ENCODE peak calls at places on chromosomes 13 and 19, in nine cellular contexts. One of them, this sample, is unnamed.

GRCh38 chr13:29513002-29513980 is 82.2 kb downstream of the SLC7A1 start:
- DNase-seq in HAP-1: no peak
- DNase-seq in small intestine: no peak
- DNase-seq in CD8-positive, alpha-beta T cell: no peak
- DNase-seq in gastrocnemius medialis: no peak
- DNase-seq in osteoblast: no peak
- DNase-seq in thoracic aorta: no peak
- DNase-seq in DND-41: no peak
- DNase-seq in HCT116: no peak
- DNase-seq in this sample: no peak

GRCh38 chr19:55097864-55098715 is 19.3 kb downstream of the PPP1R12C start:
- DNase-seq in HAP-1: no peak
- DNase-seq in small intestine: no peak
- DNase-seq in CD8-positive, alpha-beta T cell: no peak
- DNase-seq in gastrocnemius medialis: no peak
- DNase-seq in osteoblast: peak; percentile 78
- DNase-seq in thoracic aorta: no peak
- DNase-seq in DND-41: no peak
- DNase-seq in HCT116: no peak
- DNase-seq in this sample: no peak

GRCh38 chr19:32652893-32653625 is 21.9 kb downstream of the ANKRD27 start:
- DNase-seq in HAP-1: no peak
- DNase-seq in small intestine: peak; percentile 76
- DNase-seq in CD8-positive, alpha-beta T cell: no peak
- DNase-seq in gastrocnemius medialis: no peak
- DNase-seq in osteoblast: peak; percentile 47
- DNase-seq in thoracic aorta: no peak
- DNase-seq in DND-41: no peak
- DNase-seq in HCT116: no peak
- DNase-seq in this sample: peak; percentile 78

GRCh38 chr13:36418022-36418805 is 14.1 kb upstream of the CCNA1 start:
- DNase-seq in HAP-1: no peak
- DNase-seq in small intestine: peak; percentile 14
- DNase-seq in CD8-positive, alpha-beta T cell: no peak
- DNase-seq in gastrocnemius medialis: no peak
- DNase-seq in osteoblast: no peak
- DNase-seq in thoracic aorta: no peak
- DNase-seq in DND-41: peak; percentile 28
- DNase-seq in HCT116: no peak
- DNase-seq in this sample: peak; percentile 92

GRCh38 chr13:111483621-111483987 is 163.2 kb downstream of the TEX29 start:
- DNase-seq in HAP-1: no peak
- DNase-seq in small intestine: no peak
- DNase-seq in CD8-positive, alpha-beta T cell: no peak
- DNase-seq in gastrocnemius medialis: no peak
- DNase-seq in osteoblast: no peak
- DNase-seq in thoracic aorta: no peak
- DNase-seq in DND-41: no peak
- DNase-seq in HCT116: no peak
- DNase-seq in this sample: no peak

GRCh38 chr13:99909836-99910619 is 61.5 kb downstream of the ZIC5 start:
- DNase-seq in HAP-1: no peak
- DNase-seq in small intestine: no peak
- DNase-seq in CD8-positive, alpha-beta T cell: no peak
- DNase-seq in gastrocnemius medialis: no peak
- DNase-seq in osteoblast: no peak
- DNase-seq in thoracic aorta: no peak
- DNase-seq in DND-41: no peak
- DNase-seq in HCT116: no peak
- DNase-seq in this sample: no peak

GRCh38 chr13:111129465-111130110 is 14.5 kb downstream of the ARHGEF7 start:
- DNase-seq in HAP-1: no peak
- DNase-seq in small intestine: no peak
- DNase-seq in CD8-positive, alpha-beta T cell: no peak
- DNase-seq in gastrocnemius medialis: no peak
- DNase-seq in osteoblast: no peak
- DNase-seq in thoracic aorta: no peak
- DNase-seq in DND-41: no peak
- DNase-seq in HCT116: no peak
- DNase-seq in this sample: no peak

GRCh38 chr13:83340170-83340569 is 542.1 kb downstream of the SLITRK1 start:
- DNase-seq in HAP-1: no peak
- DNase-seq in small intestine: no peak
- DNase-seq in CD8-positive, alpha-beta T cell: no peak
- DNase-seq in gastrocnemius medialis: no peak
- DNase-seq in osteoblast: no peak
- DNase-seq in thoracic aorta: no peak
- DNase-seq in DND-41: no peak
- DNase-seq in HCT116: no peak
- DNase-seq in this sample: no peak

GRCh38 chr19:47713046-47714021 is at the start of gene EHD2:
- DNase-seq in HAP-1: peak; percentile 76
- DNase-seq in small intestine: no peak
- DNase-seq in CD8-positive, alpha-beta T cell: no peak
- DNase-seq in gastrocnemius medialis: no peak
- DNase-seq in osteoblast: peak; percentile 97
- DNase-seq in thoracic aorta: no peak
- DNase-seq in DND-41: no peak
- DNase-seq in HCT116: no peak
- DNase-seq in this sample: peak; percentile 87

GRCh38 chr13:101454767-101455166 is 2.3 kb downstream of the ITGBL1 start:
- DNase-seq in HAP-1: no peak
- DNase-seq in small intestine: no peak
- DNase-seq in CD8-positive, alpha-beta T cell: no peak
- DNase-seq in gastrocnemius medialis: no peak
- DNase-seq in osteoblast: no peak
- DNase-seq in thoracic aorta: no peak
- DNase-seq in DND-41: no peak
- DNase-seq in HCT116: no peak
- DNase-seq in this sample: peak; percentile 11

DNA sequence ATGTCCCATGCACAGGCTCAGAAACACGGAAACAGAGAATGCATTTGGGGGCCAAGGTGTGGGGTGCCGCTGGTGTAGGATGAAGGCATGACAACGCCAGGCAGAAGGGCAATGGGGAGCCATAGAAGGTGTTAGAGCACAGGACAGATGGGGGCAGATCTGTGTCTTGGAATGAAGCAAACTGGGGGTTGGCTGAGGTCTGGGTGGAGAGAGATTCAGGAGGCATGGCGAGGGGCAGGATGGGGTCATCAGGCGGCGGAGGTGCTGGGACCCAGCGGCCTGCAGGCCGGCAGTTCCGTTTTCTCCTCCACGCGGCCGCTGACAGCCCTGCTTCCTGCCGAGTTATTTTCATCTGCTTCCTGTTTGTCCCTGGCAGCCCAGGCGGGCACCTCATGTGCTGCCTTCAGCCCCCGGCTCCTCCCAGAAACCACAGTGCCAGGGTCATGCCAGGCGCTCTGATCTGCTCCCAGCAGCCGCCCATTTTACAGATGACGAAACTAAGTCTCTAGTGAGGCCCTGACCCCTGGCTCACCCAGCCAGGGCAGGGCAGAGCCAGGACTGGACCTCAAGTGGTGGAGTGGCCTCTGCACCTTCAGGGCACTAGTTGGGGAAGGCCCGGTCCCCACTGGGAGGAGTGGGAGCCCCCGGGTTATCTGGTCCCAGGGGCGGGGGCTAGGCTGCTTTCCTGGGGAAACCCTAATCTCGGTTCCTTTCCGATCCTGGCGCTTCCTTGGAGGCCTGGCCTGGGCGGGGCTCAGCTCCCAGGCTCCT is 2.2 kb downstream of the ARHGAP45 start:
- DNase-seq in HAP-1: no peak
- DNase-seq in small intestine: no peak
- DNase-seq in CD8-positive, alpha-beta T cell: peak; percentile 86
- DNase-seq in gastrocnemius medialis: peak; percentile 27
- DNase-seq in osteoblast: no peak
- DNase-seq in thoracic aorta: no peak
- DNase-seq in DND-41: peak; percentile 59
- DNase-seq in HCT116: no peak
- DNase-seq in this sample: no peak
- H3K27me3 ChIP-seq in HAP-1: no peaks in the 10 kb centered on the region
- H3K27me3 ChIP-seq in small intestine: peaks cover 5% of the 10 kb centered on the region
- H3K27me3 ChIP-seq in CD8-positive, alpha-beta T cell: no peaks in the 10 kb centered on the region
- H3K27me3 ChIP-seq in gastrocnemius medialis: peaks cover 76% of the 10 kb centered on the region
- H3K27me3 ChIP-seq in osteoblast: peaks cover 51% of the 10 kb centered on the region
- H3K27me3 ChIP-seq in thoracic aorta: no peaks in the 10 kb centered on the region
- H3K27me3 ChIP-seq in DND-41: no peaks in the 10 kb centered on the region
- H3K27me3 ChIP-seq in HCT116: no peaks in the 10 kb centered on the region
- H3K27me3 ChIP-seq in this sample: peaks cover 18% of the 10 kb centered on the region

GRCh38 chr13:47959468-47960088 is 41.5 kb downstream of the SUCLA2 start:
- DNase-seq in HAP-1: no peak
- DNase-seq in small intestine: no peak
- DNase-seq in CD8-positive, alpha-beta T cell: no peak
- DNase-seq in gastrocnemius medialis: no peak
- DNase-seq in osteoblast: no peak
- DNase-seq in thoracic aorta: no peak
- DNase-seq in DND-41: no peak
- DNase-seq in HCT116: no peak
- DNase-seq in this sample: no peak
- H3K9me3 ChIP-seq in HAP-1: peaks cover 32% of the 10 kb centered on the region
- H3K9me3 ChIP-seq in small intestine: no peaks in the 10 kb centered on the region
- H3K9me3 ChIP-seq in CD8-positive, alpha-beta T cell: peaks cover 8% of the 10 kb centered on the region
- H3K9me3 ChIP-seq in gastrocnemius medialis: no peaks in the 10 kb centered on the region
- H3K9me3 ChIP-seq in osteoblast: no peaks in the 10 kb centered on the region
- H3K9me3 ChIP-seq in thoracic aorta: no peaks in the 10 kb centered on the region
- H3K9me3 ChIP-seq in DND-41: peaks cover 59% of the 10 kb centered on the region
- H3K9me3 ChIP-seq in HCT116: peaks cover 26% of the 10 kb centered on the region
- H3K9me3 ChIP-seq in this sample: peaks cover 1% of the 10 kb centered on the region

DNA sequence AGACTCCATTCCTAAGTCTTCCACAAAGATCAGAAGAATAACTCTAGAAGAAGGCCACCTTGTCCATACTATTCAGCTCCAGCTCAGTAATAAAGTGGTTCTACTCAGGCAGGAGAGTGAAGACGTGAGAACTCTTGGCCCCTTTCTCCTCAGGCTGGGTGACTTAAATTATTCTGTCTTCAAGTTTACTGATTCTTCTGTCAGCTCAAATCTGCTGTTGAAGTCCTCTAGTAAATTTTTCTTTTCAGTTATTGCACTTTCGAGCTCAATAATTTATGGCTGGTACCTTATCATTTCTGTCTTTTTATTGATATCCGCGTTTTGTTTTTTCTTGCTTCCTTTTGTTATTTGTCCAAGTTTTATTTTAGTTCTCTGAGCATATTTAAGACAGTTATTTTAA is 922.3 kb upstream of the PCDH9 start:
- DNase-seq in HAP-1: no peak
- DNase-seq in small intestine: no peak
- DNase-seq in CD8-positive, alpha-beta T cell: no peak
- DNase-seq in gastrocnemius medialis: no peak
- DNase-seq in osteoblast: no peak
- DNase-seq in thoracic aorta: no peak
- DNase-seq in DND-41: no peak
- DNase-seq in HCT116: no peak
- DNase-seq in this sample: no peak
- H3K27me3 ChIP-seq in HAP-1: no peaks in the 10 kb centered on the region
- H3K27me3 ChIP-seq in small intestine: no peaks in the 10 kb centered on the region
- H3K27me3 ChIP-seq in CD8-positive, alpha-beta T cell: no peaks in the 10 kb centered on the region
- H3K27me3 ChIP-seq in gastrocnemius medialis: no peaks in the 10 kb centered on the region
- H3K27me3 ChIP-seq in osteoblast: no peaks in the 10 kb centered on the region
- H3K27me3 ChIP-seq in thoracic aorta: no peaks in the 10 kb centered on the region
- H3K27me3 ChIP-seq in DND-41: no peaks in the 10 kb centered on the region
- H3K27me3 ChIP-seq in HCT116: no peaks in the 10 kb centered on the region
- H3K27me3 ChIP-seq in this sample: no peaks in the 10 kb centered on the region

DNA sequence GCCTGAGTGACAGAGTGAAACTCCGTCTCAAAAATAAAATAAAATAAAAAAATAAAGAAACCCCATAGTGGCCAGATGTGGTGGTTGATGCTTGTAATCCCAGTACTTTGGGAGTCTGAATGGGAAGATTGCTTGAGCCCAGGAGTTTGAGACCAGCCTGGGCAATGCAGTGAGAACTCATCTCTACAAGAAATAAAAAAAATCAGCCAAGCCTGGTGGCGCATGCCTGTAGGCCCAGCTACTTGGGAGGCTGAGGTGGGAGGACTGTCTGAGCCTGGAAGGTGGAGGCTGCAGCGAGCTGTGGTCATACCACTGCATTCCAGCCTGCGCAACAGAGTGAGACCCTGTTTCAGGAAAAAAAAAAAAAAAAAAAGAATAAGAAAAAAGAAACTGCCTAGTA is 53.8 kb downstream of the ZNF627 start:
- DNase-seq in HAP-1: no peak
- DNase-seq in small intestine: no peak
- DNase-seq in CD8-positive, alpha-beta T cell: no peak
- DNase-seq in gastrocnemius medialis: no peak
- DNase-seq in osteoblast: no peak
- DNase-seq in thoracic aorta: no peak
- DNase-seq in DND-41: no peak
- DNase-seq in HCT116: no peak
- DNase-seq in this sample: no peak
- H3K9me3 ChIP-seq in HAP-1: peaks cover 37% of the 10 kb centered on the region
- H3K9me3 ChIP-seq in small intestine: no peaks in the 10 kb centered on the region
- H3K9me3 ChIP-seq in CD8-positive, alpha-beta T cell: peaks cover 16% of the 10 kb centered on the region
- H3K9me3 ChIP-seq in gastrocnemius medialis: peaks cover 4% of the 10 kb centered on the region
- H3K9me3 ChIP-seq in osteoblast: peaks cover 29% of the 10 kb centered on the region
- H3K9me3 ChIP-seq in thoracic aorta: peaks cover 14% of the 10 kb centered on the region
- H3K9me3 ChIP-seq in DND-41: peaks cover 19% of the 10 kb centered on the region
- H3K9me3 ChIP-seq in HCT116: peaks cover 30% of the 10 kb centered on the region
- H3K9me3 ChIP-seq in this sample: peaks cover 2% of the 10 kb centered on the region

GRCh38 chr19:1042689-1043511 is 3.0 kb downstream of the ABCA7 start:
- DNase-seq in HAP-1: no peak
- DNase-seq in small intestine: no peak
- DNase-seq in CD8-positive, alpha-beta T cell: no peak
- DNase-seq in gastrocnemius medialis: no peak
- DNase-seq in osteoblast: peak; percentile 94
- DNase-seq in thoracic aorta: no peak
- DNase-seq in DND-41: no peak
- DNase-seq in HCT116: no peak
- DNase-seq in this sample: peak; percentile 22
- H3K27me3 ChIP-seq in HAP-1: no peaks in the 10 kb centered on the region
- H3K27me3 ChIP-seq in small intestine: no peaks in the 10 kb centered on the region
- H3K27me3 ChIP-seq in CD8-positive, alpha-beta T cell: no peaks in the 10 kb centered on the region
- H3K27me3 ChIP-seq in gastrocnemius medialis: no peaks in the 10 kb centered on the region
- H3K27me3 ChIP-seq in osteoblast: no peaks in the 10 kb centered on the region
- H3K27me3 ChIP-seq in thoracic aorta: no peaks in the 10 kb centered on the region
- H3K27me3 ChIP-seq in DND-41: no peaks in the 10 kb centered on the region
- H3K27me3 ChIP-seq in HCT116: no peaks in the 10 kb centered on the region
- H3K27me3 ChIP-seq in this sample: no peaks in the 10 kb centered on the region

DNA sequence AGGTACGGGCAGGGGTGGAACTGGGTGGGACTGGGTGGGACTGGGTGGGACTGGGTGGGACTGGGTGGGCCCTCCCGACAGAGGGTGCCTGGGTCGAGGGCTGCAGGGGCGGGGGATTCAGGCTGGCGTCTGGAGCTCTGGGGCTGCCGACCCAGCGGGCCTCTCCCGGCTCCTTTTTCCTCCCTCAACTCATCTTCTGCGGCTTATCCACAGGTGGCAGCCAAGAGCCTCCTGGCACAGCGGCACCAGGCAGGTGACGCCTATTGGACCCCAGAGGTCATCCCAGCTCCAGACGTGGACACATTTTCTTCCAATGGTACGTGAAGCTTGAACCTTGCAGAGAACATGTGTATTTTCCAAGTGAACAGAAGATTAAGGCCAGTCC is 533 bp downstream of the ZNF544 start:
- DNase-seq in HAP-1: no peak
- DNase-seq in small intestine: peak; percentile 7
- DNase-seq in CD8-positive, alpha-beta T cell: no peak
- DNase-seq in gastrocnemius medialis: no peak
- DNase-seq in osteoblast: no peak
- DNase-seq in thoracic aorta: no peak
- DNase-seq in DND-41: peak; percentile 53
- DNase-seq in HCT116: no peak
- DNase-seq in this sample: peak; percentile 34
- H3K9me3 ChIP-seq in HAP-1: peaks cover 23% of the 10 kb centered on the region
- H3K9me3 ChIP-seq in small intestine: peaks cover 2% of the 10 kb centered on the region
- H3K9me3 ChIP-seq in CD8-positive, alpha-beta T cell: peaks cover 6% of the 10 kb centered on the region
- H3K9me3 ChIP-seq in gastrocnemius medialis: peaks cover 2% of the 10 kb centered on the region
- H3K9me3 ChIP-seq in osteoblast: no peaks in the 10 kb centered on the region
- H3K9me3 ChIP-seq in thoracic aorta: peaks cover 6% of the 10 kb centered on the region
- H3K9me3 ChIP-seq in DND-41: peaks cover 21% of the 10 kb centered on the region
- H3K9me3 ChIP-seq in HCT116: peaks cover 6% of the 10 kb centered on the region
- H3K9me3 ChIP-seq in this sample: no peaks in the 10 kb centered on the region

This sample was measured in fibroblast of lung.